ENCODE peak calls at places on chromosomes 3 and 15, in five cellular contexts. One of them, this sample, is unnamed.

GRCh38 chr3:30140356-30140755 is 466.0 kb upstream of the TGFBR2 start:
- DNase-seq in NCI-H1417: no peak
- DNase-seq in BJ: no peak
- DNase-seq in kidney glomerular epithelial cell: no peak
- DNase-seq in AG04450: no peak
- DNase-seq in this sample: no peak

GRCh38 chr15:63447277-63447676 is 57.1 kb upstream of the USP3 start:
- DNase-seq in NCI-H1417: peak
- DNase-seq in BJ: no peak
- DNase-seq in kidney glomerular epithelial cell: no peak
- DNase-seq in AG04450: no peak
- DNase-seq in this sample: no peak

GRCh38 chr3:10548997-10549396 is 43.6 kb upstream of the ATP2B2 start:
- DNase-seq in NCI-H1417: no peak
- DNase-seq in BJ: no peak
- DNase-seq in kidney glomerular epithelial cell: no peak
- DNase-seq in AG04450: no peak
- DNase-seq in this sample: no peak

GRCh38 chr3:197023998-197024651 is 5.5 kb downstream of the MELTF start:
- DNase-seq in NCI-H1417: peak
- DNase-seq in BJ: no peak
- DNase-seq in kidney glomerular epithelial cell: no peak
- DNase-seq in AG04450: no peak
- DNase-seq in this sample: no peak

GRCh38 chr15:71476823-71477222 is 333.5 kb upstream of the NR2E3 start:
- DNase-seq in NCI-H1417: no peak
- DNase-seq in BJ: no peak
- DNase-seq in kidney glomerular epithelial cell: no peak
- DNase-seq in AG04450: no peak
- DNase-seq in this sample: no peak

GRCh38 chr3:61928020-61928419 is 366.6 kb downstream of the PTPRG start:
- DNase-seq in NCI-H1417: no peak
- DNase-seq in BJ: no peak
- DNase-seq in kidney glomerular epithelial cell: no peak
- DNase-seq in AG04450: no peak
- DNase-seq in this sample: no peak

GRCh38 chr3:122978569-122978968 is 49.0 kb downstream of the SEMA5B start:
- DNase-seq in NCI-H1417: no peak
- DNase-seq in BJ: no peak
- DNase-seq in kidney glomerular epithelial cell: no peak
- DNase-seq in AG04450: no peak
- DNase-seq in this sample: no peak

GRCh38 chr15:92921215-92922131 is 21.3 kb downstream of the CHD2 start:
- DNase-seq in NCI-H1417: no peak
- DNase-seq in BJ: no peak
- DNase-seq in kidney glomerular epithelial cell: peak
- DNase-seq in AG04450: no peak
- DNase-seq in this sample: no peak

GRCh38 chr3:1468145-1468544 is 375.3 kb downstream of the CNTN6 start:
- DNase-seq in NCI-H1417: no peak
- DNase-seq in BJ: no peak
- DNase-seq in kidney glomerular epithelial cell: no peak
- DNase-seq in AG04450: no peak
- DNase-seq in this sample: no peak

GRCh38 chr3:194875581-194876402 is 190.1 kb downstream of the FAM43A start:
- DNase-seq in NCI-H1417: no peak
- DNase-seq in BJ: no peak
- DNase-seq in kidney glomerular epithelial cell: no peak
- DNase-seq in AG04450: no peak
- DNase-seq in this sample: no peak

GRCh38 chr3:120497813-120498212 is 47.0 kb upstream of the FSTL1 start:
- DNase-seq in NCI-H1417: no peak
- DNase-seq in BJ: no peak
- DNase-seq in kidney glomerular epithelial cell: peak
- DNase-seq in AG04450: no peak
- DNase-seq in this sample: no peak

GRCh38 chr15:99057697-99058420 is 47.0 kb upstream of the SYNM start:
- DNase-seq in NCI-H1417: no peak
- DNase-seq in BJ: no peak
- DNase-seq in kidney glomerular epithelial cell: no peak
- DNase-seq in AG04450: no peak
- DNase-seq in this sample: no peak

GRCh38 chr15:90287096-90287495 is 21.6 kb downstream of the NGRN start:
- DNase-seq in NCI-H1417: no peak
- DNase-seq in BJ: no peak
- DNase-seq in kidney glomerular epithelial cell: no peak
- DNase-seq in AG04450: no peak
- DNase-seq in this sample: no peak

GRCh38 chr15:94503293-94503692 is 271.9 kb downstream of the MCTP2 start:
- DNase-seq in NCI-H1417: no peak
- DNase-seq in BJ: no peak
- DNase-seq in kidney glomerular epithelial cell: no peak
- DNase-seq in AG04450: no peak
- DNase-seq in this sample: no peak

GRCh38 chr15:85414495-85414894 is 34.1 kb downstream of the AKAP13 start:
- DNase-seq in NCI-H1417: no peak
- DNase-seq in BJ: no peak
- DNase-seq in kidney glomerular epithelial cell: no peak
- DNase-seq in AG04450: no peak
- DNase-seq in this sample: no peak

GRCh38 chr3:143502101-143502500 is 346.2 kb downstream of the SLC9A9 start:
- DNase-seq in NCI-H1417: no peak
- DNase-seq in BJ: no peak
- DNase-seq in kidney glomerular epithelial cell: no peak
- DNase-seq in AG04450: no peak
- DNase-seq in this sample: no peak

GRCh38 chr3:12255393-12255792 is 33.5 kb upstream of the PPARG start:
- DNase-seq in NCI-H1417: no peak
- DNase-seq in BJ: no peak
- DNase-seq in kidney glomerular epithelial cell: no peak
- DNase-seq in AG04450: no peak
- DNase-seq in this sample: no peak

GRCh38 chr3:170811515-170811914 is 58.5 kb downstream of the RPL22L1 start:
- DNase-seq in NCI-H1417: no peak
- DNase-seq in BJ: no peak
- DNase-seq in kidney glomerular epithelial cell: no peak
- DNase-seq in AG04450: no peak
- DNase-seq in this sample: peak

GRCh38 chr15:85956515-85957275 is 123.0 kb upstream of the AGBL1 start:
- DNase-seq in NCI-H1417: no peak
- DNase-seq in BJ: no peak
- DNase-seq in kidney glomerular epithelial cell: no peak
- DNase-seq in AG04450: no peak
- DNase-seq in this sample: no peak

GRCh38 chr3:146528954-146529353 is 15.5 kb downstream of the PLSCR1 start:
- DNase-seq in NCI-H1417: no peak
- DNase-seq in BJ: no peak
- DNase-seq in kidney glomerular epithelial cell: no peak
- DNase-seq in AG04450: peak
- DNase-seq in this sample: no peak

GRCh38 chr3:14889943-14890342 is 57.4 kb upstream of the NR2C2 start:
- DNase-seq in NCI-H1417: no peak
- DNase-seq in BJ: no peak
- DNase-seq in kidney glomerular epithelial cell: no peak
- DNase-seq in AG04450: no peak
- DNase-seq in this sample: no peak

GRCh38 chr15:77126516-77126915 is 55.6 kb upstream of the TSPAN3 start:
- DNase-seq in NCI-H1417: no peak
- DNase-seq in BJ: no peak
- DNase-seq in kidney glomerular epithelial cell: no peak
- DNase-seq in AG04450: no peak
- DNase-seq in this sample: no peak